ENCODE peak calls at places on chromosome 17, in seven cellular contexts. T is stimulated activated CD8-positive, alpha-beta memory T cell treated with anti-CD3 and anti-CD28 coated beads, Interleukin-4, amount 100 ng/mL, for 4 hours; D is T-helper 1 cell; R is left ventricle myocardium inferior; V is DND-41; X is B cell; O is EH. H is an unnamed sample.
A peak's percentile ranks its signal among the peaks of the same experiment; 100 is the strongest.

GRCh38 chr17:39517224-39517623 is 55.9 kb downstream of the CDK12 start:
- DNase-seq in T (no peak), D (no peak), R (no peak), V (no peak), X (no peak), O (no peak), H (no peak)

GRCh38 chr17:77332981-77333685 is 192.4 kb downstream of the SEC14L1 start:
- DNase-seq in T (no peak), D (no peak), R (no peak), V (no peak), X (no peak), O (peak; percentile 96), H (peak; percentile 9)

GRCh38 chr17:76053230-76054111 is 18.8 kb downstream of the SRP68 start:
- DNase-seq in T (no peak), D (no peak), R (no peak), V (no peak), X (no peak), O (peak; percentile 69), H (no peak)

GRCh38 chr17:20970329-20970728 is 72.5 kb downstream of the USP22 start:
- DNase-seq in T (no peak), D (no peak), R (no peak), V (no peak), X (no peak), O (no peak), H (no peak)

GRCh38 chr17:50633683-50634082 is 998 bp upstream of the ABCC3 start:
- DNase-seq in T (no peak), D (no peak), R (no peak), V (no peak), X (no peak), O (no peak), H (no peak)

GRCh38 chr17:18237461-18237860 is 12.0 kb downstream of the LLGL1 start:
- DNase-seq in T (no peak), D (no peak), R (no peak), V (no peak), X (no peak), O (no peak), H (no peak)

GRCh38 chr17:42287305-42288077 is 807 bp upstream of the STAT5A start:
- DNase-seq in T (peak; percentile 53), D (peak; percentile 31), R (peak; percentile 42), V (no peak), X (peak; percentile 62), O (no peak), H (peak; percentile 76)

GRCh38 chr17:73318861-73319260 is 7.1 kb upstream of the CDC42EP4 start:
- DNase-seq in T (no peak), D (no peak), R (no peak), V (no peak), X (no peak), O (no peak), H (no peak)

GRCh38 chr17:17538417-17539391 is 42.5 kb upstream of the RASD1 start:
- DNase-seq in T (no peak), D (no peak), R (no peak), V (no peak), X (no peak), O (peak; percentile 12), H (no peak)

GRCh38 chr17:32504166-32504990 is 17.6 kb downstream of the CDK5R1 start:
- DNase-seq in T (no peak), D (no peak), R (no peak), V (peak; percentile 31), X (no peak), O (peak; percentile 92), H (no peak)

GRCh38 chr17:64200080-64201042 is 62.7 kb downstream of the TEX2 start:
- DNase-seq in T (no peak), D (no peak), R (no peak), V (peak; percentile 8), X (no peak), O (peak; percentile 61), H (no peak)

GRCh38 chr17:80777274-80777673 is 214.4 kb upstream of the CHMP6 start:
- DNase-seq in T (no peak), D (no peak), R (no peak), V (no peak), X (no peak), O (peak; percentile 14), H (no peak)

GRCh38 chr17:40027614-40028012 is 12.4 kb downstream of the CSF3 start:
- DNase-seq in T (no peak), D (no peak), R (no peak), V (no peak), X (no peak), O (no peak), H (peak; percentile 37)

GRCh38 chr17:49520386-49521087 is 25.4 kb downstream of the NGFR start:
- DNase-seq in T (no peak), D (no peak), R (no peak), V (no peak), X (no peak), O (no peak), H (no peak)

GRCh38 chr17:29590261-29590978 is 972 bp upstream of the GIT1 start:
- DNase-seq in T (no peak), D (no peak), R (no peak), V (no peak), X (no peak), O (peak; percentile 64), H (no peak)

GRCh38 chr17:59381716-59382570 is 50.5 kb downstream of the YPEL2 start:
- DNase-seq in T (no peak), D (no peak), R (peak; percentile 59), V (no peak), X (no peak), O (no peak), H (no peak)

GRCh38 chr17:12667299-12667958 is 1.7 kb downstream of the MYOCD start:
- DNase-seq in T (no peak), D (no peak), R (no peak), V (no peak), X (no peak), O (peak; percentile 87), H (peak; percentile 64)

GRCh38 chr17:82866521-82867214 is 26.8 kb upstream of the ZNF750 start:
- DNase-seq in T (no peak), D (no peak), R (no peak), V (no peak), X (no peak), O (peak; percentile 84), H (no peak)

GRCh38 chr17:48842746-48843145 is 11.9 kb downstream of the CALCOCO2 start:
- DNase-seq in T (no peak), D (no peak), R (no peak), V (no peak), X (no peak), O (peak; percentile 39), H (no peak)

GRCh38 chr17:17021194-17021863 is 20.9 kb upstream of the MPRIP start:
- DNase-seq in T (no peak), D (no peak), R (peak; percentile 61), V (no peak), X (no peak), O (peak; percentile 76), H (no peak)

GRCh38 chr17:50783193-50783660 is 15.9 kb upstream of the ANKRD40CL start:
- DNase-seq in T (peak; percentile 58), D (peak; percentile 66), R (peak; percentile 84), V (peak; percentile 82), X (peak; percentile 85), O (peak; percentile 84), H (peak; percentile 91)

H was measured in GM13976.